ENCODE peak calls at places on chromosomes 11 and 22, in nine cellular contexts. J is cardiac muscle cell, Q is brain microvascular endothelial cell, W is left ventricle myocardium inferior, I is uterus, V is tibial nerve, A is neural crest cell, E is AG10803, K is cardiac fibroblast. L is an unnamed sample.

GRCh38 chr11:107457205-107457557 is 444 bp downstream of the CWF19L2 start:
- DNase-seq in W (no peak), K (peak), I (no peak), V (no peak), Q (peak), J (peak), E (no peak), A (no peak), L (no peak)

GRCh38 chr11:2130881-2131352 is 8.3 kb downstream of the IGF2 start:
- DNase-seq in Q (no peak), V (no peak), I (no peak), E (no peak), W (no peak), A (no peak), J (no peak), K (no peak), L (no peak)

GRCh38 chr22:38953577-38954413 is 3.6 kb upstream of the APOBEC3A start:
- DNase-seq in E (peak), Q (no peak), A (no peak), J (no peak), W (no peak), I (no peak), V (no peak), K (no peak), L (no peak)

GRCh38 chr22:47030881-47031627 is 268.6 kb downstream of the TBC1D22A start:
- DNase-seq in E (peak), I (no peak), Q (no peak), A (no peak), J (no peak), W (peak), V (no peak), K (no peak), L (no peak)

GRCh38 chr11:2775083-2775625 is 75.4 kb upstream of the KCNQ1OT1 start:
- DNase-seq in J (no peak), A (no peak), Q (no peak), E (no peak), W (no peak), K (no peak), V (peak), I (no peak), L (peak)

GRCh38 chr11:37264783-37265182 is 666.7 kb upstream of the RAG2 start:
- DNase-seq in W (no peak), Q (no peak), I (no peak), V (no peak), K (peak), A (no peak), E (no peak), J (peak), L (no peak)

GRCh38 chr22:19568337-19569311 is 44.4 kb upstream of the CLDN5 start:
- DNase-seq in I (no peak), J (peak), K (peak), E (peak), W (no peak), Q (peak), A (no peak), V (no peak), L (no peak)

GRCh38 chr11:61761440-61762163 is 9.2 kb downstream of the MYRF start:
- DNase-seq in V (no peak), I (no peak), Q (no peak), W (no peak), K (no peak), J (no peak), E (no peak), A (no peak), L (no peak)

GRCh38 chr11:65539401-65540289 is 14.8 kb downstream of the SCYL1 start:
- DNase-seq in J (no peak), K (no peak), I (peak), Q (no peak), V (no peak), E (no peak), A (peak), W (no peak), L (peak)

GRCh38 chr22:21020802-21021429 is 6.0 kb downstream of the P2RX6 start:
- DNase-seq in I (no peak), W (no peak), V (no peak), Q (no peak), K (peak), J (peak), A (no peak), E (no peak), L (peak)

GRCh38 chr11:122897606-122898210 is 15.1 kb downstream of the JHY start:
- DNase-seq in V (no peak), W (no peak), E (peak), A (no peak), Q (peak), J (peak), I (no peak), K (peak), L (no peak)

GRCh38 chr22:23187201-23187600 is 6.9 kb downstream of the BCR start:
- DNase-seq in Q (no peak), A (no peak), J (peak), K (no peak), V (no peak), E (no peak), W (no peak), I (no peak), L (no peak)
- TF ChIP-seq CTCF in Q (no peak), A (no peak), J (no peak), K (no peak), V (no peak), E (no peak), W (no peak), I (no peak), L (no peak)

GRCh38 chr11:4466168-4466891 is 16.1 kb upstream of the OR52K1 start:
- DNase-seq in W (no peak), K (no peak), I (no peak), Q (no peak), V (no peak), J (no peak), E (no peak), A (no peak), L (peak)
- TF ChIP-seq CTCF in W (no peak), K (no peak), I (no peak), Q (no peak), V (no peak), J (no peak), E (no peak), A (no peak), L (no peak)

GRCh38 chr22:23181763-23182288 is 1.5 kb downstream of the BCR start:
- DNase-seq in V (no peak), K (no peak), I (no peak), A (no peak), W (no peak), J (no peak), E (no peak), Q (no peak), L (no peak)

GRCh38 chr22:23180893-23181762 is 819 bp downstream of the BCR start:
- DNase-seq in W (peak), K (no peak), V (no peak), A (no peak), E (no peak), J (no peak), Q (no peak), I (no peak), L (no peak)

GRCh38 chr22:23178512-23179254 is 1.6 kb upstream of the BCR start:
- DNase-seq in J (peak), K (peak), I (peak), W (peak), A (peak), Q (peak), E (peak), V (peak), L (peak)

GRCh38 chr22:23179381-23180294 is 671 bp upstream of the BCR start:
- DNase-seq in I (peak), Q (no peak), J (peak), W (peak), V (no peak), A (no peak), K (no peak), E (no peak), L (no peak)

DNA sequence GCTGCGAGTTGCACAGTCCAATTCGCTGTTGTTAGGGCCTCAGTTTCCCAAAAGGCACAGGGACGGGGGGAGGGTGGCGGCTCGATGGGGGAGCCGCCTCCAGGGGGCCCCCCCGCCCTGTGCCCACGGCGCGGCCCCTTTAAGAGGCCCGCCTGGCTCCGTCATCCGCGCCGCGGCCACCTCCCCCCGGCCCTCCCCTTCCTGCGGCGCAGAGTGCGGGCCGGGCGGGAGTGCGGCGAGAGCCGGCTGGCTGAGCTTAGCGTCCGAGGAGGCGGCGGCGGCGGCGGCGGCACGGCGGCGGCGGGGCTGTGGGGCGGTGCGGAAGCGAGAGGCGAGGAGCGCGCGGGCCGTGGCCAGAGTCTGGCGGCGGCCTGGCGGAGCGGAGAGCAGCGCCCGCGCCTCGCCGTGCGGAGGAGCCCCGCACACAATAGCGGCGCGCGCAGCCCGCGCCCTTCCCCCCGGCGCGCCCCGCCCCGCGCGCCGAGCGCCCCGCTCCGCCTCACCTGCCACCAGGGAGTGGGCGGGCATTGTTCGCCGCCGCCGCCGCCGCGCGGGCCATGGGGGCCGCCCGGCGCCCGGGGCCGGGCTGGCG is at the start of gene BCR:
- DNase-seq in J (peak), A (peak), Q (peak), W (peak), V (peak), I (peak), E (peak), K (peak), L (peak)
- TF ChIP-seq CTCF in J (no peak), A (no peak), Q (no peak), W (no peak), V (no peak), I (no peak), E (no peak), K (no peak), L (no peak)

GRCh38 chr11:75073459-75074190 is 23.1 kb downstream of the OR2AT4 start:
- DNase-seq in J (no peak), A (no peak), V (no peak), W (no peak), E (no peak), I (no peak), Q (no peak), K (no peak), L (no peak)
- TF ChIP-seq CTCF in J (peak), A (no peak), V (no peak), W (no peak), E (no peak), I (no peak), Q (peak), K (no peak), L (no peak)

GRCh38 chr11:59144579-59145345 is 2.1 kb downstream of the FAM111A start:
- DNase-seq in I (peak), J (peak), A (peak), W (peak), K (peak), E (peak), V (peak), Q (peak), L (peak)
- TF ChIP-seq CTCF in I (no peak), J (peak), A (peak), W (no peak), K (no peak), E (peak), V (no peak), Q (peak), L (no peak)

DNA sequence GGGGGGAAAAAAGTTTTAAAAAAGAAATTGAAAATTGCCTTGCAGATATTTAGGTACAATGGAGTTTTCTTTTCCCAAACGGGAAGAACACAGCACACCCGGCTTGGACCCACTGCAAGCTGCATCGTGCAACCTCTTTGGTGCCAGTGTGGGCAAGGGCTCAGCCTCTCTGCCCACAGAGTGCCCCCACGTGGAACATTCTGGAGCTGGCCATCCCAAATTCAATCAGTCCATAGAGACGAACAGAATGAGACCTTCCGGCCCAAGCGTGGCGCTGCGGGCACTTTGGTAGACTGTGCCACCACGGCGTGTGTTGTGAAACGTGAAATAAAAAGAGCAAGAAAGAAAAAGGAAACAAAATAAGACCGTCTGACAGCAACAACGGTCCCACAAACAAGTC is 964.9 kb downstream of the NTM start:
- DNase-seq in V (no peak), J (no peak), A (no peak), E (no peak), K (no peak), I (no peak), W (no peak), Q (no peak), L (no peak)
- TF ChIP-seq CTCF in V (no peak), J (no peak), A (no peak), E (no peak), K (no peak), I (no peak), W (no peak), Q (no peak), L (no peak)

DNA sequence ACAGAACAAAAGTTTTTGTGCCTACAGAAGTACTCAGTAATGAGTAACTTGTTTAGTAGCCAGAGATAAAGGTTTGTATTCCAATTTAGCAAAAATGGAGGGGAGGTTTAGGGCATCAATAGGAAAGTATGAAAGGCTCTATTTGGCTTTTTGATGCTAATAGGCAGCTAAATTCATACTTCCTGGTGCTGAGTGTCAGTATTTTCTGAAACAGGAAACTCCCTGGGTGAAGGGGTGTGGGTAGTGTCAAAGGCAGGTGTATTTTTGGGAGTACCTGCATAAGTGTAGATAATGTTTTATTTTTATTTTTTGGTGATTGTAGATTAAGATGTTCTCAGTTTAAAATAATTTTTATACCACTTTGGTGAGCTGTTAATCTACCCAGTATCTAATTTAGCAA is 29.3 kb upstream of the MMP7 start:
- DNase-seq in I (no peak), V (no peak), K (no peak), E (no peak), Q (no peak), W (no peak), J (no peak), A (no peak), L (no peak)
- TF ChIP-seq CTCF in I (no peak), V (no peak), K (no peak), E (no peak), Q (no peak), W (no peak), J (no peak), A (no peak), L (no peak)

GRCh38 chr11:104547996-104548661 is 350.1 kb downstream of the CASP12 start:
- DNase-seq in Q (peak), A (no peak), I (no peak), V (no peak), K (peak), J (peak), W (no peak), E (no peak), L (peak)
- TF ChIP-seq CTCF in Q (no peak), A (no peak), I (no peak), V (no peak), K (no peak), J (no peak), W (no peak), E (no peak), L (peak)

GRCh38 chr22:46007848-46008261 is 30.9 kb upstream of the WNT7B start:
- DNase-seq in W (peak), I (peak), K (peak), V (peak), Q (peak), A (no peak), E (peak), J (peak), L (no peak)
- TF ChIP-seq CTCF in W (peak), I (no peak), K (no peak), V (peak), Q (no peak), A (no peak), E (no peak), J (no peak), L (no peak)

L was measured in WTC11.